ENCODE peak calls at places on chromosomes 13 and 19, in four cellular contexts. W is GM12878, X is K562, P is HL-60. A is an unnamed sample.

GRCh38 chr19:1355258-1355973 is 28.3 kb upstream of the NDUFS7 start:
- DNase-seq in W (no peak), X (peak), P (peak), A (no peak)

GRCh38 chr13:40494513-40494912 is 171.9 kb downstream of the FOXO1 start:
- DNase-seq in X (no peak), W (no peak), P (no peak), A (no peak)

GRCh38 chr13:83890358-83890757 is 8.1 kb upstream of the SLITRK1 start:
- DNase-seq in W (no peak), P (no peak), X (no peak), A (no peak)

GRCh38 chr13:83621765-83622421 is 260.4 kb downstream of the SLITRK1 start:
- DNase-seq in W (no peak), X (no peak), P (no peak), A (no peak)

GRCh38 chr13:27027086-27027667 is 144.4 kb downstream of the USP12 start:
- DNase-seq in W (no peak), X (no peak), P (no peak), A (no peak)

GRCh38 chr19:33444238-33444992 is 70.9 kb downstream of the CEBPG start:
- DNase-seq in W (no peak), X (no peak), P (no peak), A (no peak)

GRCh38 chr13:98839826-98840769 is 87.6 kb upstream of the SLC15A1 start:
- DNase-seq in X (peak), W (no peak), P (peak), A (peak)

GRCh38 chr13:23146811-23147245 is 34.0 kb upstream of the SGCG start:
- DNase-seq in W (no peak), X (no peak), P (peak), A (no peak)

GRCh38 chr13:53781941-53782340 is 753.3 kb downstream of the OLFM4 start:
- DNase-seq in W (no peak), X (no peak), P (no peak), A (no peak)

GRCh38 chr19:2167896-2168618 is 4.3 kb downstream of the DOT1L start:
- DNase-seq in X (no peak), W (peak), P (peak), A (no peak)

GRCh38 chr19:55253264-55253663 is 5.6 kb downstream of the PPP6R1 start:
- DNase-seq in X (no peak), P (peak), W (no peak), A (no peak)

GRCh38 chr13:106156468-106156867 is 379.0 kb downstream of the EFNB2 start:
- DNase-seq in W (no peak), X (no peak), P (no peak), A (no peak)

GRCh38 chr13:85148009-85148408 is 651.2 kb downstream of the SLITRK6 start:
- DNase-seq in W (no peak), P (no peak), X (no peak), A (no peak)

GRCh38 chr13:73715114-73715909 is 418.9 kb downstream of the KLF12 start:
- DNase-seq in W (peak), X (no peak), P (no peak), A (no peak)

GRCh38 chr13:42272115-42272756 is at the start of gene AKAP11:
- DNase-seq in W (no peak), P (peak), X (no peak), A (no peak)

GRCh38 chr13:99151516-99151915 is 49.1 kb upstream of the UBAC2 start:
- DNase-seq in X (peak), W (no peak), P (no peak), A (no peak)

GRCh38 chr13:45615501-45616101 is at the start of gene ERICH6B:
- DNase-seq in P (peak), W (no peak), X (no peak), A (no peak)

GRCh38 chr19:19388568-19389555 is 16.6 kb upstream of the GATAD2A start:
- DNase-seq in X (no peak), W (no peak), P (no peak), A (no peak)

GRCh38 chr13:77860621-77861020 is 58.0 kb downstream of the EDNRB start:
- DNase-seq in X (no peak), P (peak), W (no peak), A (no peak)

DNA sequence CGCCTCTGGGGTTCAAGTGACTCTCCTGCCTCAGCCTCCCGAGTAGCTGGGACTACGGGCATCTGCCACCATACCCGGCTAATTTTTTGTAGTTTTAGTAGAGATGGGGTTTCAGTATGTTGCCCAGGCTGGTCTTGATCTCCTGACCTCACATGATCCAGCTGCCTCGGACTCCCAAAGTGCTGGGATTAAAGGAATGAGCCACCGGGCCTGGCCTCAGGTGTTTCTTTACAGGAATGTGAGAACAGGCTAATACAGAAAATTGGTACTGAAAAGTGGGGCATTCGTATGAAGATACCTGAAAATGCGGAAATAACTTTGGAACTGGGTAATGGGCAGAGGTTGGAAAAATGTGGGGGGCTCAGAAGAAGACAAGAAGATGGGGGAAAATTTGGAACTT is 2.8 kb upstream of the CDC16 start:
- DNase-seq in P (no peak), X (no peak), W (no peak), A (no peak)
- TF ChIP-seq SPI1 in P (no peak), X (no peak), W (no peak), A (no peak)

GRCh38 chr19:39679056-39679790 is 23.5 kb downstream of the LGALS16 start:
- DNase-seq in P (no peak), W (peak), X (no peak), A (peak)
- TF ChIP-seq SPI1 in P (no peak), W (no peak), X (no peak), A (no peak)

DNA sequence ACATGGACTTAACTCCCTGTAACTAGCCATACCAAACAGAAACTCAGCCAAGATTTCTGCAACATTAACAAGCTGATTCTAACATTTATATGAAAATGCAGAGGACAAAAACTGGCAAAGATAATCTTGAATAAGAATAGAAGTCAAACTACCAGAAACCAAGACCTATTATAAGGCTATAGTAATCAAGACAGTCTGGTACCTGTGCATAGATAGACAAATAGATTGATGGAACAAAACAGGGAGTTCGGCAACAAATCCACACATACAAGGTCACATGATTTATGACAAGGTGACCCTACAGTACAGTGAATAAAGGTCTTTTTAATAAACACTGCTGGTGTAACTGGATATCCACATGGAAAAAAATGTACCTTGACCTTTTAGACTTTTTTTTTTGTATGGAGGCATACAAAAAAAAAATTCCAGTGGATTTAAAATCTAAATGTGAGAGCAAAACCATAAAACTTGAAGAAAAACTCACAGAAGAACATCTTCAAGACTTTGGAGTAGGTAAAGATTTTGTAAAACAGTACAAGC is 2.9 kb upstream of the RFC3 start:
- DNase-seq in W (no peak), P (no peak), X (no peak), A (no peak)
- TF ChIP-seq SPI1 in W (no peak), P (no peak), X (no peak), A (no peak)

DNA sequence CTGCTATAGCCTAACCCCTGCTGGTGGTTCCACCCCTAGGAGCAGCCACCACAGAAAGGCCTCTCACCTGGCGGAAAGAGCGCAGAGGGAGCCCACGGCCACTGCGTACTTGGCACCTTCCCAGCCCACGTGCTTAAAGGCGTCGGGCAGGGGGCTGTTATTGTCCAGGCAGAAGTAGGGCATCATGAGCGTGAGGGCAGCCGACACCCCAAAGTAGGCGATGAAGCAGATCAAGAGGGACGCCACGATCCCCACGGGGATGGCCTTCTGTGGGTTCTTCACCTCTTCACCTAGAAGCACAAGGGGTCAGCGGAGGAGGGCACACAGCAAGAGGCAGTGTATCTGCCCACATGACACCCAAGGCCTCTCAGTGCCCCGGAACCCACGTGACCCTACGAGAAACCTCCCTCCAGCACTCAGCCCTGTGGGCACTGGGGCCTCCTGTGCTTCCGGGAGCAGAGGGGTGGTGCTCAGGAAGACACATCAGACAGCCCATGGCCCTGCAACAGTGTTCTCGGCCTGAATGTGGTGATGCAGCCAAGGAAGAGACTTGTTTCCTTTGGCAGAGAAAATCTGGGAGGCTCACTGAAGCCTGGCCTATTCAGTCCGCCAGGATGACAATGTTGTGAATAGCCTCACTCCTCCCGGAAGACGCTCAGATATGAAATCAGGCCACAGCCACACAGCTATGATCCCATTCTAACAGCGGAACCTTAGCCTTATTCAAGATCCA is 72.1 kb downstream of the SLC7A1 start:
- DNase-seq in W (no peak), P (no peak), X (no peak), A (no peak)
- TF ChIP-seq SPI1 in W (no peak), P (no peak), X (no peak), A (no peak)

GRCh38 chr19:8466018-8466417 is 21.2 kb downstream of the HNRNPM start:
- DNase-seq in P (no peak), X (no peak), W (no peak), A (no peak)
- TF ChIP-seq SPI1 in P (no peak), X (no peak), W (no peak), A (no peak)

DNA sequence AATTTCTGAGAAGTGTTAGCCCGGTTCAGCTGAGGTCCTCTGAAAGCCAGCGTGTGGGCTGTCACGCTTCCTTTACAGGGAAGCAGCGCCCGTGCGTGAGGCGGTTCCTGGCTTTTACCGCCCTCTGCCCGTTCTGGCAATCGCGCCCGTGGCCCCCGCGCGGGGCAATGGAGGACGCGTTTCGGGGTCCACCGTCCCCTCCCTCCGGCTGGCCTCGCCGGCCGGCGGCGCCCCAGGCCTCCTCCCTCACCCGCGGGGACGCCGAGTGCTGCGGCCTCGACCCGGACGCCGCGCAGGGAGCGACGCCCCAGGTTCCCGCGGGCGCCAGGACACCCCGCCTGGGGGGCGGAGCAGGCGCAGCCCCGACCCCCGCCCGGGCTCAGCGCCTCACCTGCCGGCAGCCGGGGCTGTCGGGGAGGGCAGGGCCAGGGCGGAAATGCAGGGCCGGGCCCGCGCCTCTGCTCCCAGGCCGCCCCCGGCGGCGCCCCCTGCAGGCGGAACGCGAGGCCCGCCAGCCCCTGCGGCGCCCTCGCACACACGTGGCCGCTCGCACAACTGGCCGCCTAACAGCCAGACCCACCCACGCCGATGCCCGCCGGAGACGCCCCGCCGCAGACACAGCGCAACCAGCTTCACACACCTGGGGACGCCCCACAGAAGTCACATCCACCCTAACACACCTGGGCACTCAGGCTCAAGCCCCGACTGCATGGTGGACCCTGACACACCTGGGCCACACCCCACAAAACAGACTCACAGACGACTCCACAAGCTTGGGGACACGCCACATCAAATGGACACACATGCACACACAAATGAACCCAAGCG is at the start of gene GGACT:
- DNase-seq in P (peak), X (peak), W (peak), A (peak)
- TF ChIP-seq SPI1 in P (no peak), X (no peak), W (no peak), A (peak)

A was measured in GM12891.